ENCODE peak calls at places on chromosomes 13 and 19, in five cellular contexts. One of them, this sample, is unnamed. For H3K4me1, the result is how much of the 10 kb centered on the place peaks cover.

GRCh38 chr13:102847272-102848234 is 1.7 kb downstream of the ERCC5 start:
- DNase-seq in Peyer's patch: no peak
- DNase-seq in endodermal cell: no peak
- DNase-seq in psoas muscle: no peak
- DNase-seq in IMR-90: peak
- DNase-seq in this sample: no peak

GRCh38 chr13:23778879-23779278 is 110.3 kb downstream of the MIPEP start:
- DNase-seq in Peyer's patch: no peak
- DNase-seq in endodermal cell: no peak
- DNase-seq in psoas muscle: no peak
- DNase-seq in IMR-90: peak
- DNase-seq in this sample: no peak

GRCh38 chr13:42808572-42808971 is 27.2 kb downstream of the FAM216B start:
- DNase-seq in Peyer's patch: no peak
- DNase-seq in endodermal cell: no peak
- DNase-seq in psoas muscle: no peak
- DNase-seq in IMR-90: peak
- DNase-seq in this sample: no peak

GRCh38 chr19:12331211-12331941 is 2.1 kb downstream of the ZNF563 start:
- DNase-seq in Peyer's patch: peak
- DNase-seq in endodermal cell: no peak
- DNase-seq in psoas muscle: no peak
- DNase-seq in IMR-90: no peak
- DNase-seq in this sample: no peak

GRCh38 chr13:34913040-34913439 is 29.0 kb upstream of the NBEA start:
- DNase-seq in Peyer's patch: no peak
- DNase-seq in endodermal cell: peak
- DNase-seq in psoas muscle: no peak
- DNase-seq in IMR-90: no peak
- DNase-seq in this sample: no peak

GRCh38 chr13:44662515-44662914 is 86.4 kb upstream of the TSC22D1 start:
- DNase-seq in Peyer's patch: no peak
- DNase-seq in endodermal cell: no peak
- DNase-seq in psoas muscle: no peak
- DNase-seq in IMR-90: no peak
- DNase-seq in this sample: no peak

GRCh38 chr19:31253816-31254551 is 95.3 kb downstream of the TSHZ3 start:
- DNase-seq in Peyer's patch: no peak
- DNase-seq in endodermal cell: no peak
- DNase-seq in psoas muscle: no peak
- DNase-seq in IMR-90: peak
- DNase-seq in this sample: peak

GRCh38 chr19:57708641-57709354 is at the start of gene ZNF154:
- DNase-seq in Peyer's patch: peak
- DNase-seq in endodermal cell: peak
- DNase-seq in psoas muscle: peak
- DNase-seq in IMR-90: peak
- DNase-seq in this sample: peak

GRCh38 chr19:3608079-3608641 is 1.5 kb upstream of the TBXA2R start:
- DNase-seq in Peyer's patch: no peak
- DNase-seq in endodermal cell: no peak
- DNase-seq in psoas muscle: peak
- DNase-seq in IMR-90: no peak
- DNase-seq in this sample: no peak

GRCh38 chr13:98825659-98826058 is 73.2 kb upstream of the SLC15A1 start:
- DNase-seq in Peyer's patch: no peak
- DNase-seq in endodermal cell: no peak
- DNase-seq in psoas muscle: no peak
- DNase-seq in IMR-90: no peak
- DNase-seq in this sample: no peak

GRCh38 chr19:50272263-50272897 is 56.8 kb downstream of the KCNC3 start:
- DNase-seq in Peyer's patch: no peak
- DNase-seq in endodermal cell: peak
- DNase-seq in psoas muscle: no peak
- DNase-seq in IMR-90: no peak
- DNase-seq in this sample: no peak

GRCh38 chr19:17889609-17890214 is 18.0 kb downstream of the SLC5A5 start:
- DNase-seq in Peyer's patch: no peak
- DNase-seq in endodermal cell: peak
- DNase-seq in psoas muscle: no peak
- DNase-seq in IMR-90: peak
- DNase-seq in this sample: no peak

GRCh38 chr13:98175823-98176222 is 1.2 kb downstream of the RNF113B start:
- DNase-seq in Peyer's patch: no peak
- DNase-seq in endodermal cell: no peak
- DNase-seq in psoas muscle: no peak
- DNase-seq in IMR-90: peak
- DNase-seq in this sample: no peak

GRCh38 chr13:40187836-40188591 is 478.4 kb downstream of the FOXO1 start:
- DNase-seq in Peyer's patch: peak
- DNase-seq in endodermal cell: peak
- DNase-seq in psoas muscle: no peak
- DNase-seq in IMR-90: no peak
- DNase-seq in this sample: no peak

GRCh38 chr13:30000373-30000770 is 150.0 kb upstream of the UBL3 start:
- DNase-seq in Peyer's patch: no peak
- DNase-seq in endodermal cell: no peak
- DNase-seq in psoas muscle: no peak
- DNase-seq in IMR-90: no peak
- DNase-seq in this sample: no peak

GRCh38 chr13:76425930-76426329 is 460.3 kb downstream of the KCTD12 start:
- DNase-seq in Peyer's patch: no peak
- DNase-seq in endodermal cell: no peak
- DNase-seq in psoas muscle: no peak
- DNase-seq in IMR-90: peak
- DNase-seq in this sample: no peak

GRCh38 chr19:13417054-13417453 is 89.2 kb downstream of the CACNA1A start:
- DNase-seq in Peyer's patch: no peak
- DNase-seq in endodermal cell: no peak
- DNase-seq in psoas muscle: no peak
- DNase-seq in IMR-90: no peak
- DNase-seq in this sample: no peak

GRCh38 chr13:29832899-29833298 is 17.5 kb downstream of the UBL3 start:
- DNase-seq in Peyer's patch: no peak
- DNase-seq in endodermal cell: no peak
- DNase-seq in psoas muscle: no peak
- DNase-seq in IMR-90: no peak
- DNase-seq in this sample: no peak

GRCh38 chr19:29705706-29706105 is 9.4 kb downstream of the C19orf12 start:
- DNase-seq in Peyer's patch: no peak
- DNase-seq in endodermal cell: no peak
- DNase-seq in psoas muscle: no peak
- DNase-seq in IMR-90: no peak
- DNase-seq in this sample: no peak

GRCh38 chr13:29605860-29606526 is 10.5 kb upstream of the SLC7A1 start:
- DNase-seq in Peyer's patch: no peak
- DNase-seq in endodermal cell: no peak
- DNase-seq in psoas muscle: no peak
- DNase-seq in IMR-90: no peak
- DNase-seq in this sample: no peak

GRCh38 chr13:46010148-46010547 is 42.4 kb downstream of the ZC3H13 start:
- DNase-seq in Peyer's patch: no peak
- DNase-seq in endodermal cell: peak
- DNase-seq in psoas muscle: no peak
- DNase-seq in IMR-90: no peak
- DNase-seq in this sample: no peak

GRCh38 chr19:54739587-54740497 is 1.5 kb downstream of the KIR2DL3 start:
- DNase-seq in Peyer's patch: no peak
- DNase-seq in endodermal cell: no peak
- DNase-seq in psoas muscle: no peak
- DNase-seq in IMR-90: no peak
- DNase-seq in this sample: no peak

GRCh38 chr19:10551698-10552301 is 8.1 kb downstream of the ATG4D start:
- DNase-seq in Peyer's patch: no peak
- DNase-seq in endodermal cell: peak
- DNase-seq in psoas muscle: no peak
- DNase-seq in IMR-90: no peak
- DNase-seq in this sample: no peak

GRCh38 chr19:15124572-15125231 is 17.5 kb downstream of the SYDE1 start:
- DNase-seq in Peyer's patch: peak
- DNase-seq in endodermal cell: no peak
- DNase-seq in psoas muscle: peak
- DNase-seq in IMR-90: no peak
- DNase-seq in this sample: no peak

GRCh38 chr19:746208-746819 is 4.6 kb upstream of the MISP start:
- DNase-seq in Peyer's patch: no peak
- DNase-seq in endodermal cell: no peak
- DNase-seq in psoas muscle: no peak
- DNase-seq in IMR-90: no peak
- DNase-seq in this sample: no peak
- H3K4me1 ChIP-seq in Peyer's patch: under half
- H3K4me1 ChIP-seq in endodermal cell: under half
- H3K4me1 ChIP-seq in psoas muscle: under half
- H3K4me1 ChIP-seq in IMR-90: under half
- H3K4me1 ChIP-seq in this sample: under half

GRCh38 chr13:113820813-113821651 is 42.8 kb downstream of the GAS6 start:
- DNase-seq in Peyer's patch: peak
- DNase-seq in endodermal cell: no peak
- DNase-seq in psoas muscle: peak
- DNase-seq in IMR-90: peak
- DNase-seq in this sample: peak
- H3K4me3 ChIP-seq in Peyer's patch: no peak
- H3K4me3 ChIP-seq in endodermal cell: no peak
- H3K4me3 ChIP-seq in psoas muscle: peak
- H3K4me3 ChIP-seq in IMR-90: no peak
- H3K4me3 ChIP-seq in this sample: no peak

DNA sequence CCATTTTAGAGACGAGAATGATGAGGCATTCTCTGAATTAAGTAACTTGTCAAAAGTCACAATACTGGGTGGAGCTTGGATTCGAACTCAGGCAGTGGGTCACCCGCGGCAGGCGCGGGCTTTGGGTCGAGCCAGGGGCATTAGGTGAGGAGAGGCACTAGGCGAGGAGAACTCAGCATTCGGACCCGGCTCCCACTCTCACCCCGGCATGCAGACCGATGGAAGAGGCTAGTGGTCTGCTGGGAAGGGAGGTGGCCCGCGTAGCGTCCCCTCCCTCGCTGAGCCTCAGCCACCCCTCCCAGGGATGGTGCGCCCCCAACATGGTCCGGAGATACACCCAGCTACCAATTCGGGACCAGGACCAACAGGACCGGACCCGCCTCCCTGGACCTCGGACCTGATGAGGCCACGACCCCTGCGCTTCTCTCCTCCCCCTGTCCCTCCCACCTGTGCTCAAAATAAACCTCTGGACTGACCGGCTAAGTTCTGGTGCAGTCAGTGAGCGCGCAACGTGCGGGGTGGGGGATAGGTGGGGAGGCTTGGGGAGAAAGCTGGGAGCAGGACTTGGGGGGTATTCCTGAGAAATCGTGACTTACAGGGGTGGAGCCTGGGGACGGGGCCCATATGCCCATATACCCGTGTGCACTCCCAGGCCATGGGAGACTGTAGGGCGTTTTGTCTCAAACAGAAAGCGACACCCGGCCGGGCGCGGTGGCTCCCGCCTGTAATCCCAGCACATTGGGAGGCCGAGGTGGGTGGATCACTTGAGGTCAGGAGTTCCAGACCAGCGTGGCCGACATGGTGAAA is 1.3 kb upstream of the SNAPC2 start:
- DNase-seq in Peyer's patch: no peak
- DNase-seq in endodermal cell: no peak
- DNase-seq in psoas muscle: no peak
- DNase-seq in IMR-90: no peak
- DNase-seq in this sample: no peak
- H3K4me1 ChIP-seq in Peyer's patch: under half
- H3K4me1 ChIP-seq in endodermal cell: under half
- H3K4me1 ChIP-seq in psoas muscle: under half
- H3K4me1 ChIP-seq in IMR-90: under half
- H3K4me1 ChIP-seq in this sample: under half

GRCh38 chr19:6378498-6378897 is 2.8 kb upstream of the PSPN start:
- DNase-seq in Peyer's patch: no peak
- DNase-seq in endodermal cell: no peak
- DNase-seq in psoas muscle: no peak
- DNase-seq in IMR-90: no peak
- DNase-seq in this sample: no peak

GRCh38 chr19:6375411-6376010 is at the start of gene PSPN:
- DNase-seq in Peyer's patch: no peak
- DNase-seq in endodermal cell: no peak
- DNase-seq in psoas muscle: no peak
- DNase-seq in IMR-90: no peak
- DNase-seq in this sample: no peak

GRCh38 chr19:6374711-6375410 is 872 bp downstream of the PSPN start:
- DNase-seq in Peyer's patch: no peak
- DNase-seq in endodermal cell: no peak
- DNase-seq in psoas muscle: no peak
- DNase-seq in IMR-90: no peak
- DNase-seq in this sample: no peak

GRCh38 chr19:6378036-6378435 is 2.3 kb upstream of the PSPN start:
- DNase-seq in Peyer's patch: no peak
- DNase-seq in endodermal cell: peak
- DNase-seq in psoas muscle: no peak
- DNase-seq in IMR-90: peak
- DNase-seq in this sample: no peak

GRCh38 chr19:6376512-6377193 is 920 bp upstream of the PSPN start:
- DNase-seq in Peyer's patch: no peak
- DNase-seq in endodermal cell: no peak
- DNase-seq in psoas muscle: no peak
- DNase-seq in IMR-90: no peak
- DNase-seq in this sample: no peak
- H3K4me3 ChIP-seq in Peyer's patch: no peak
- H3K4me3 ChIP-seq in endodermal cell: no peak
- H3K4me3 ChIP-seq in psoas muscle: no peak
- H3K4me3 ChIP-seq in IMR-90: no peak
- H3K4me3 ChIP-seq in this sample: no peak

This sample was measured in RWPE2.